ENCODE peak calls at places on chromosomes 6 and 20, in four cellular contexts. X, B, O and Z are unnamed samples.

GRCh38 chr6:132199343-132199742 is 201.9 kb downstream of the MOXD1 start:
- DNase-seq in X (no peak), B (no peak), O (no peak), Z (no peak)

GRCh38 chr6:169723991-169724553 is at the start of gene PHF10:
- DNase-seq in X (peak; percentile 82), B (peak; percentile 64), O (peak; percentile 21), Z (no peak)

GRCh38 chr6:44624226-44624625 is 236.7 kb downstream of the CDC5L start:
- DNase-seq in X (no peak), B (no peak), O (no peak), Z (no peak)

GRCh38 chr6:163288066-163288465 is 126.5 kb upstream of the QKI start:
- DNase-seq in X (no peak), B (no peak), O (no peak), Z (no peak)

GRCh38 chr20:31390490-31390889 is at the start of gene DEFB119:
- DNase-seq in X (no peak), B (no peak), O (no peak), Z (no peak)

GRCh38 chr6:136823128-136823660 is 802 bp downstream of the PEX7 start:
- DNase-seq in X (peak; percentile 64), B (no peak), O (no peak), Z (no peak)

GRCh38 chr6:26031151-26031594 is 56.1 kb upstream of the HFE start:
- DNase-seq in X (no peak), B (no peak), O (no peak), Z (no peak)

GRCh38 chr6:120384671-120385070 is 949.6 kb downstream of the TBC1D32 start:
- DNase-seq in X (no peak), B (no peak), O (no peak), Z (no peak)

GRCh38 chr20:40644863-40645262 is 44.2 kb downstream of the MAFB start:
- DNase-seq in X (no peak), B (no peak), O (no peak), Z (no peak)

GRCh38 chr6:156942266-156942665 is 165.1 kb downstream of the ARID1B start:
- DNase-seq in X (no peak), B (no peak), O (no peak), Z (no peak)

GRCh38 chr20:51417745-51418529 is 124.6 kb downstream of the NFATC2 start:
- DNase-seq in X (peak; percentile 35), B (no peak), O (no peak), Z (no peak)

GRCh38 chr6:90694802-90695201 is 107.9 kb upstream of the MAP3K7 start:
- DNase-seq in X (no peak), B (no peak), O (no peak), Z (no peak)

GRCh38 chr6:31559958-31560696 is 12.0 kb upstream of the LTA start:
- DNase-seq in X (peak; percentile 89), B (peak; percentile 65), O (peak; percentile 39), Z (no peak)

GRCh38 chr20:38387953-38388352 is 41.7 kb downstream of the LBP start:
- DNase-seq in X (no peak), B (no peak), O (no peak), Z (no peak)

GRCh38 chr6:71768356-71768755 is 118.0 kb upstream of the RIMS1 start:
- DNase-seq in X (no peak), B (no peak), O (no peak), Z (no peak)

GRCh38 chr6:125469915-125470314 is 168.1 kb upstream of the HDDC2 start:
- DNase-seq in X (no peak), B (no peak), O (no peak), Z (no peak)

GRCh38 chr6:22113046-22113766 is 183.6 kb downstream of the PRL start:
- DNase-seq in X (no peak), B (no peak), O (peak; percentile 15), Z (peak; percentile 14)

GRCh38 chr6:41586564-41586963 is 40.4 kb downstream of the FOXP4 start:
- DNase-seq in X (no peak), B (no peak), O (no peak), Z (no peak)

GRCh38 chr20:3616250-3616649 is 46.9 kb downstream of the GFRA4 start:
- DNase-seq in X (no peak), B (no peak), O (no peak), Z (no peak)

GRCh38 chr20:21235713-21236445 is 67.3 kb upstream of the XRN2 start:
- DNase-seq in X (no peak), B (peak; percentile 67), O (peak; percentile 25), Z (no peak)

GRCh38 chr6:82370788-82371187 is 7.2 kb downstream of the TPBG start:
- DNase-seq in X (no peak), B (no peak), O (no peak), Z (no peak)

GRCh38 chr20:63101781-63102719 is 95.3 kb upstream of the BHLHE23 start:
- DNase-seq in X (peak; percentile 75), B (peak; percentile 75), O (no peak), Z (no peak)

GRCh38 chr20:63100401-63100925 is 93.7 kb upstream of the BHLHE23 start:
- DNase-seq in X (peak; percentile 48), B (no peak), O (no peak), Z (no peak)

GRCh38 chr20:63099426-63100267 is 92.9 kb upstream of the BHLHE23 start:
- DNase-seq in X (peak; percentile 22), B (no peak), O (no peak), Z (no peak)

GRCh38 chr20:63102720-63103375 is 96.1 kb upstream of the BHLHE23 start:
- DNase-seq in X (peak; percentile 71), B (peak; percentile 79), O (no peak), Z (no peak)

GRCh38 chr20:63100926-63101699 is 94.3 kb upstream of the BHLHE23 start:
- DNase-seq in X (peak; percentile 48), B (no peak), O (no peak), Z (no peak)
- H3K4me3 ChIP-seq in X (no peak overlapping the region), B (peak overlapping the region; percentile 98), O (no peak overlapping the region), Z (no peak overlapping the region)

DNA sequence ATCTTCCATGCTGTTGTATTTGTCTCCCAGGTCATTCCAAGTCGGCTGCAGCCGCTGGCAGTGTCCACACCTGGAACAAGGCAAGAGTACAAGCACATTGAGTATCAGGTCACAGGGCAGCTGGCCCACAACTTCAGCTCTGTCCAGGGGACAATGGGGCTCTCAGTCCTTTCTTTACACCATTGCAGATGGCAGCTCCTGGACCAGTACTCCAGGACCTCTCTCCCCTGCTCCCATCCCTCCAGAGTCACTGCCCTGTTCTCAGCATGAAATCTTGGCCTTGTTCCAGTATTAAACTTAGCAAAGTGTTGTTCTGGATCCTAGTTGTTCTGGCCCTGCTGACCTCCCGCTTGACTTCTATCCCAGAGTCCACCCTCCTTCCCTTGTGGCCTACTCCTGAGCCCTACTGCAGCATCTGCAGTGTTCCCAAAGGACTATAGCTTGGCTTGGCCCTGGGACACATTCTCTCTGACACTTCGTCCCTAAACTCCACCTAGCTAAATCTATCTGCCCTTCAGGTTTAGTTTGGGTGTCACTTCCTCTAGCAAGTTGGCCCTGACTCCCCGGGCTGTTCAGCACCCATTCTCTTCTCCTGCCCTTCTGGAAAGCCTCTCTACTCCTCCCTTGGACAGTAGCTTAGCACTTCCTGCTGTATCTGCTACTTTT is 5.8 kb downstream of the TXNDC5 start:
- DNase-seq in X (no peak), B (no peak), O (peak; percentile 83), Z (no peak)
- H3K4me3 ChIP-seq in X (no peak overlapping the region), B (no peak overlapping the region), O (no peak overlapping the region), Z (no peak overlapping the region)

GRCh38 chr6:8738951-8739350 is 303.6 kb upstream of the SLC35B3 start:
- DNase-seq in X (no peak), B (no peak), O (no peak), Z (no peak)

GRCh38 chr6:8739454-8739853 is 304.1 kb upstream of the SLC35B3 start:
- DNase-seq in X (no peak), B (no peak), O (no peak), Z (no peak)

GRCh38 chr6:8743146-8743745 is 307.9 kb upstream of the SLC35B3 start:
- DNase-seq in X (no peak), B (no peak), O (no peak), Z (no peak)
- H3K4me3 ChIP-seq in X (no peak overlapping the region), B (peak overlapping the region; percentile 36), O (no peak overlapping the region), Z (peak overlapping the region; percentile 52)

GRCh38 chr6:100453701-100454521 is 10.8 kb downstream of the SIM1 start:
- DNase-seq in X (peak; percentile 96), B (no peak), O (no peak), Z (no peak)

GRCh38 chr6:100455230-100456124 is 9.2 kb downstream of the SIM1 start:
- DNase-seq in X (peak; percentile 80), B (no peak), O (no peak), Z (no peak)

GRCh38 chr6:100452998-100453397 is 11.7 kb downstream of the SIM1 start:
- DNase-seq in X (no peak), B (no peak), O (no peak), Z (no peak)

GRCh38 chr6:100456178-100456880 is 8.4 kb downstream of the SIM1 start:
- DNase-seq in X (no peak), B (no peak), O (no peak), Z (no peak)

DNA sequence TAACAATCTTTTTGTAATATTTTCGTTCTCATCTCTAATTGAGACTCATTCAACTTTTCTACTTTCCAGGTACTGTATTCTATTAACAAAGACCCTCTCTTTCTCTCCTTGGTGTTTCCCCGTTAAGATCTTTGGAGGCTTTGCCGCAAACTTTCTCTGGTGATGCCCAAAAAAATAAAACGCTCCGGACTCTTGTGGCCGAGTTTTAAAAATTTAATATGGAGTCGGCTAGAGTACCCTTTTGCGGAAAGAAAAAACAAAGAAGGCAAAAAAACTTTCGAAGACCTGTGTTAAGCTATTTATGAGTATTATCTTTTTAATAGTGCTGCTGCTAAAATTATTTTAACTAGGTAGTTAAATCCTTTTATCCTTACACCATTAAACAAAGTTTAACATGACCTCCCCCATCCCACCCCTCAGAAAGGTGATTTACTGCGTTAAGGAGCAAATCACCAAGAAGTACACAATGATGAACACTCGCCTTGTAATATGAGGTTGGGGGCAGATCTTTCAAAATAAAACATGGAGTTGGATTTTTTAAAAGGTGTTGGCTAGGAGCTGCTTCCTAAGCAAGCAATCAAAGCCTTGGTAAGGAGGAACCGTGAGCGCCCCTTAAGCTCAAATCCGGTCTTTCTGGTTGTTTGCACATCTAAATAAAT is 10.0 kb downstream of the SIM1 start:
- DNase-seq in X (no peak), B (no peak), O (no peak), Z (no peak)
- H3K4me3 ChIP-seq in X (peak overlapping the region; percentile 11), B (no peak overlapping the region), O (no peak overlapping the region), Z (no peak overlapping the region)

DNA sequence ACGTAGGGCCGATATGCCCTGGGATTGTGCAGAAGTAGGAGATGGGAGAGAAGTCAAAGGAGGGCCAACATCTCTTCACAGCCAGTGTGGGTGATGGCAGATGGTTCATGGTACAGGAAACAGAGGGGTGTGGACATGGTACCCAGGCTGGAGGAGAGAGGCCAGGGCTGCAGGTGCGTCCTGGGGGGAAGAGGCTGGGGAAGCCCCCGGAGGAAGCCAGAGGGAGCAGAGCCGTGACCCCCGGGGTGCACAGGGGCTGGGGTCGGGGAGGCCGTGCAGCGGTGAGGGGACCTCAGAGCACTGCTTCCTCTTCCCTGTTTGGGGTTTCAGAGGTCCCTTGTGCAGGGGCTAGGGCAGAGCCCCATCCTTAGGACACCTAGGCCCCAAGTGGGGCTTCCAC is 11.2 kb upstream of the ZBTB46 start:
- DNase-seq in X (no peak), B (no peak), O (no peak), Z (no peak)
- H3K4me3 ChIP-seq in X (no peak overlapping the region), B (no peak overlapping the region), O (no peak overlapping the region), Z (no peak overlapping the region)